ENCODE peak calls at places on chromosomes 3 and 15, in four cellular contexts. One of them, this sample, is unnamed.
A peak's percentile ranks its signal among the peaks of the same experiment; 100 is the strongest.

GRCh38 chr3:113287111-113287817 is 75.9 kb downstream of the BOC start:
- DNase-seq in esophagus squamous epithelium: no peak
- DNase-seq in GM12878: no peak
- DNase-seq in A673: no peak
- DNase-seq in this sample: peak; percentile 48

GRCh38 chr3:43998374-43998840 is 243.3 kb upstream of the TOPAZ1 start:
- DNase-seq in A673: peak; percentile 15
- DNase-seq in GM12878: no peak
- DNase-seq in esophagus squamous epithelium: no peak
- DNase-seq in this sample: no peak

GRCh38 chr3:86785381-86785780 is 205.6 kb downstream of the VGLL3 start:
- DNase-seq in A673: peak; percentile 28
- DNase-seq in GM12878: no peak
- DNase-seq in esophagus squamous epithelium: no peak
- DNase-seq in this sample: no peak

GRCh38 chr15:83289160-83289559 is 4.7 kb upstream of the BNC1 start:
- DNase-seq in A673: no peak
- DNase-seq in esophagus squamous epithelium: no peak
- DNase-seq in GM12878: no peak
- DNase-seq in this sample: no peak

GRCh38 chr3:108488631-108489030 is 21.8 kb downstream of the MYH15 start:
- DNase-seq in esophagus squamous epithelium: no peak
- DNase-seq in GM12878: no peak
- DNase-seq in A673: no peak
- DNase-seq in this sample: no peak

GRCh38 chr15:94206463-94207167 is 24.7 kb upstream of the MCTP2 start:
- DNase-seq in A673: no peak
- DNase-seq in GM12878: no peak
- DNase-seq in esophagus squamous epithelium: no peak
- DNase-seq in this sample: no peak

GRCh38 chr15:62412634-62413033 is 247.5 kb upstream of the C2CD4B start:
- DNase-seq in GM12878: no peak
- DNase-seq in A673: peak; percentile 87
- DNase-seq in esophagus squamous epithelium: no peak
- DNase-seq in this sample: no peak

GRCh38 chr3:124467980-124468902 is 262.0 kb upstream of the UMPS start:
- DNase-seq in A673: peak; percentile 69
- DNase-seq in esophagus squamous epithelium: no peak
- DNase-seq in GM12878: no peak
- DNase-seq in this sample: peak; percentile 63

GRCh38 chr15:90762109-90762508 is 45.0 kb downstream of the BLM start:
- DNase-seq in esophagus squamous epithelium: no peak
- DNase-seq in A673: peak; percentile 14
- DNase-seq in GM12878: no peak
- DNase-seq in this sample: peak; percentile 83

GRCh38 chr3:135966349-135966695 is 794 bp downstream of the PPP2R3A start:
- DNase-seq in esophagus squamous epithelium: no peak
- DNase-seq in A673: no peak
- DNase-seq in GM12878: no peak
- DNase-seq in this sample: no peak

GRCh38 chr3:36591959-36592358 is 172.4 kb downstream of the DCLK3 start:
- DNase-seq in esophagus squamous epithelium: no peak
- DNase-seq in A673: no peak
- DNase-seq in GM12878: no peak
- DNase-seq in this sample: no peak

GRCh38 chr15:77266708-77267387 is 153.1 kb downstream of the PEAK1 start:
- DNase-seq in GM12878: no peak
- DNase-seq in esophagus squamous epithelium: no peak
- DNase-seq in A673: peak; percentile 70
- DNase-seq in this sample: no peak

GRCh38 chr3:23455775-23456174 is 252.6 kb downstream of the UBE2E2 start:
- DNase-seq in GM12878: no peak
- DNase-seq in A673: no peak
- DNase-seq in esophagus squamous epithelium: no peak
- DNase-seq in this sample: no peak

GRCh38 chr3:53593611-53594010 is 99.2 kb downstream of the CACNA1D start:
- DNase-seq in esophagus squamous epithelium: no peak
- DNase-seq in GM12878: no peak
- DNase-seq in A673: no peak
- DNase-seq in this sample: no peak

GRCh38 chr3:4174760-4175159 is 128.4 kb upstream of the SETMAR start:
- DNase-seq in A673: no peak
- DNase-seq in esophagus squamous epithelium: no peak
- DNase-seq in GM12878: no peak
- DNase-seq in this sample: no peak

GRCh38 chr3:185552358-185552877 is at the start of gene LIPH:
- DNase-seq in A673: peak; percentile 92
- DNase-seq in GM12878: peak; percentile 61
- DNase-seq in esophagus squamous epithelium: no peak
- DNase-seq in this sample: no peak

GRCh38 chr3:24120434-24120833 is 175.3 kb downstream of the NR1D2 start:
- DNase-seq in esophagus squamous epithelium: no peak
- DNase-seq in GM12878: no peak
- DNase-seq in A673: no peak
- DNase-seq in this sample: no peak

GRCh38 chr3:128492353-128493220 is at the start of gene GATA2:
- DNase-seq in GM12878: no peak
- DNase-seq in esophagus squamous epithelium: no peak
- DNase-seq in A673: peak; percentile 19
- DNase-seq in this sample: peak; percentile 78
- H3K27me3 ChIP-seq in GM12878: peaks cover 38% of the 10 kb centered on the region
- H3K27me3 ChIP-seq in esophagus squamous epithelium: peaks cover 46% of the 10 kb centered on the region
- H3K27me3 ChIP-seq in A673: peaks cover 13% of the 10 kb centered on the region
- H3K27me3 ChIP-seq in this sample: no peaks in the 10 kb centered on the region

GRCh38 chr3:169999433-169999832 is 32.8 kb downstream of the SEC62 start:
- DNase-seq in esophagus squamous epithelium: no peak
- DNase-seq in A673: no peak
- DNase-seq in GM12878: peak; percentile 51
- DNase-seq in this sample: no peak

GRCh38 chr3:169992781-169993180 is 26.2 kb downstream of the SEC62 start:
- DNase-seq in A673: no peak
- DNase-seq in GM12878: no peak
- DNase-seq in esophagus squamous epithelium: no peak
- DNase-seq in this sample: no peak

GRCh38 chr3:169998668-169999131 is 32.1 kb downstream of the SEC62 start:
- DNase-seq in esophagus squamous epithelium: no peak
- DNase-seq in A673: no peak
- DNase-seq in GM12878: no peak
- DNase-seq in this sample: no peak

GRCh38 chr3:169992156-169992555 is 25.5 kb downstream of the SEC62 start:
- DNase-seq in GM12878: no peak
- DNase-seq in esophagus squamous epithelium: no peak
- DNase-seq in A673: no peak
- DNase-seq in this sample: no peak

GRCh38 chr3:169996063-169996462 is 29.5 kb downstream of the SEC62 start:
- DNase-seq in GM12878: no peak
- DNase-seq in A673: no peak
- DNase-seq in esophagus squamous epithelium: no peak
- DNase-seq in this sample: no peak
- H3K4me1 ChIP-seq in GM12878: peaks cover 12% of the 10 kb centered on the region
- H3K4me1 ChIP-seq in A673: no peaks in the 10 kb centered on the region
- H3K4me1 ChIP-seq in esophagus squamous epithelium: no peaks in the 10 kb centered on the region
- H3K4me1 ChIP-seq in this sample: peaks cover 5% of the 10 kb centered on the region

GRCh38 chr15:45131510-45131909 is 1.7 kb downstream of the DUOX1 start:
- DNase-seq in GM12878: no peak
- DNase-seq in A673: no peak
- DNase-seq in esophagus squamous epithelium: no peak
- DNase-seq in this sample: no peak

GRCh38 chr15:45126535-45127158 is 3.0 kb downstream of the DUOXA1 start:
- DNase-seq in GM12878: no peak
- DNase-seq in A673: peak; percentile 56
- DNase-seq in esophagus squamous epithelium: no peak
- DNase-seq in this sample: no peak

GRCh38 chr15:45129651-45130129 is at the start of the genes DUOX1 and DUOXA1:
- DNase-seq in A673: no peak
- DNase-seq in esophagus squamous epithelium: no peak
- DNase-seq in GM12878: no peak
- DNase-seq in this sample: peak; percentile 85

GRCh38 chr15:45130291-45131000 is 652 bp downstream of the DUOX1 start:
- DNase-seq in esophagus squamous epithelium: no peak
- DNase-seq in A673: no peak
- DNase-seq in GM12878: no peak
- DNase-seq in this sample: no peak

DNA sequence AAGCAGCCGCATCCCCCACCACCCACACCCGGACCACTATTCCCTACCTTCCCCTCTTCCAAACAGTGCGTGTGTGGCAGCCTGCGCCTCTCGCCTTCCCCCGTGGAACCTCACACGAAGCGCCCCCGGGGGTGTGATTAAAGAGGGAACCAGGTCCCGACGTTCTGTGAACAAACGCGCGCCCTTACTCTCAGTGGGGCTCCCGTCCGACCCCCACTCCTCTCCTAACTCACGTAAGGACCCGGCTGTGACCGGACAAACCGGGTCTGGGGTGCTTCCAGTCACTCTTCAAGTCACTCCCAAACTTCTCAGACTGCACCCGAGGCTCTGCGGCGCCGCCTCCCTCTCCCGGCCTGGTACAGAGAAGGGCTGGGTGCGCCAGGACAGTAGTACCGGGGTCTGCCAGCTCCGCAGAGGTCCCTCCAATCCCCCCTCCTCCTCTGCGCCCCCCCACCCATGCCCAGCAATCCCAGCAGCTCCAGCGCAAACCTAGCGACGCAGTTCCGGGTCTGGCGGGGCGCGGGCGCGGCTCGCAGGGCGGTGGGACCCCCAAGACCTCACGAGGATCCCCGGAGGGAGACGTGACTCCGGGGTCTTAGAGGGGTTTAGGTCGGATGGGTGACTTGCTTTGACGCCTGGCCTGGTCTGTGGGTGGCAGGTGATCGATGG is 574 bp downstream of the DUOXA1 start:
- DNase-seq in esophagus squamous epithelium: no peak
- DNase-seq in A673: no peak
- DNase-seq in GM12878: no peak
- DNase-seq in this sample: no peak
- H3K27me3 ChIP-seq in esophagus squamous epithelium: no peaks in the 10 kb centered on the region
- H3K27me3 ChIP-seq in A673: no peaks in the 10 kb centered on the region
- H3K27me3 ChIP-seq in GM12878: peaks cover 7% of the 10 kb centered on the region
- H3K27me3 ChIP-seq in this sample: no peaks in the 10 kb centered on the region

GRCh38 chr3:50628601-50629000 is 11.7 kb downstream of the MAPKAPK3 start:
- DNase-seq in A673: no peak
- DNase-seq in GM12878: no peak
- DNase-seq in esophagus squamous epithelium: no peak
- DNase-seq in this sample: no peak

GRCh38 chr3:50625131-50625878 is 8.4 kb downstream of the MAPKAPK3 start:
- DNase-seq in esophagus squamous epithelium: no peak
- DNase-seq in A673: peak; percentile 37
- DNase-seq in GM12878: no peak
- DNase-seq in this sample: no peak

GRCh38 chr3:50626406-50626805 is 9.5 kb downstream of the MAPKAPK3 start:
- DNase-seq in A673: no peak
- DNase-seq in esophagus squamous epithelium: no peak
- DNase-seq in GM12878: no peak
- DNase-seq in this sample: no peak

GRCh38 chr3:50625879-50626182 is 8.9 kb downstream of the MAPKAPK3 start:
- DNase-seq in esophagus squamous epithelium: no peak
- DNase-seq in GM12878: no peak
- DNase-seq in A673: no peak
- DNase-seq in this sample: no peak

DNA sequence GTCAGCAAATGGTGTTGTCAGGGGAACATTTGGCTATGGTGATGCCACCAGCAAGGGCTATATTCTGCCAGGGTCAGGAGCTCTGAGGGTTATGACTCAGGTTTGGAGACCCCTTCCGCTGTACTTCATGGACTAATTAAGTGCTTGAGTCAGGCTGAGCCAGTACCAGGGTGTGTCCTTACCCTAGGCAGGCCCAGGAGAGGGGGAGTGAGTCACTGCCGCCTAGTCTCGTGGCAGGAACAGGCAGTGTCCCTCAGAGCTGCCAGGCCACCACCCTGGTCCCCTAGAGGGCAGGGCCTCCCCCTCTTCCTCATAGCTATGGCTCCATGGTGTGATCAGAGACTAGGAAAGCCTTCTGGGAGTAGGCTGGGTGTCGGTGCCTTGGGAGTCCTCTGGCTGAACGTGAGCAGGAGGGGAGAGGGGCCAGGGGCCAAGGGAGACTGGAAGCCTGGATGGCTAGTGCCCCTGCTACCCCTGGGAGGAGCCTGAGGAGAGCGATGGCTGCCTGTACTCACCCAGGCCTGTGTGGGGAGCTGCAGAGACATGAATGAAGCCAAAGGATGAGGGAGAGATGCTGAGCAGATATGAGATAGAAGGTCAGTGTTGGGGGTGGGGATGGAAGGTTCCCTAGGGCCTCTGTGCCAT is 10.6 kb downstream of the MAPKAPK3 start:
- DNase-seq in GM12878: no peak
- DNase-seq in esophagus squamous epithelium: no peak
- DNase-seq in A673: no peak
- DNase-seq in this sample: no peak
- H3K4me1 ChIP-seq in GM12878: peaks cover 22% of the 10 kb centered on the region
- H3K4me1 ChIP-seq in esophagus squamous epithelium: peaks cover 58% of the 10 kb centered on the region
- H3K4me1 ChIP-seq in A673: peaks cover 7% of the 10 kb centered on the region
- H3K4me1 ChIP-seq in this sample: peaks cover 18% of the 10 kb centered on the region